ENCODE peak calls at places on chromosomes 11 and 22, in ten cellular contexts. One of them, this sample, is unnamed.

GRCh38 chr11:12768731-12769673 is 94.8 kb downstream of the TEAD1 start:
- DNase-seq in C1 segment of cervical spinal cord: no peak
- DNase-seq in stimulated activated CD8-positive, alpha-beta memory T cell treated with anti-CD3 and anti-CD28 coated beads, Interleukin-15, amount 100 ng/mL, for 24 hours: no peak
- DNase-seq in CD8-positive, alpha-beta memory T cell: no peak
- DNase-seq in posterior cingulate gyrus: no peak
- DNase-seq in iris pigment epithelial cell: no peak
- DNase-seq in activated naive CD8-positive, alpha-beta T cell treated with anti-CD3 and anti-CD28 coated beads, Interleukin-2, amount 50 U/mL, for 24 hours: no peak
- DNase-seq in effector memory CD8-positive, alpha-beta T cell: no peak
- DNase-seq in T47D: no peak
- DNase-seq in GF-D8: no peak
- DNase-seq in this sample: no peak

GRCh38 chr11:106763516-106763915 is 254.8 kb downstream of the GUCY1A2 start:
- DNase-seq in CD8-positive, alpha-beta memory T cell: no peak
- DNase-seq in C1 segment of cervical spinal cord: no peak
- DNase-seq in effector memory CD8-positive, alpha-beta T cell: no peak
- DNase-seq in T47D: no peak
- DNase-seq in activated naive CD8-positive, alpha-beta T cell treated with anti-CD3 and anti-CD28 coated beads, Interleukin-2, amount 50 U/mL, for 24 hours: no peak
- DNase-seq in posterior cingulate gyrus: no peak
- DNase-seq in stimulated activated CD8-positive, alpha-beta memory T cell treated with anti-CD3 and anti-CD28 coated beads, Interleukin-15, amount 100 ng/mL, for 24 hours: no peak
- DNase-seq in GF-D8: no peak
- DNase-seq in iris pigment epithelial cell: no peak
- DNase-seq in this sample: no peak

GRCh38 chr22:48943567-48944432 is 883.9 kb downstream of the BRD1 start:
- DNase-seq in posterior cingulate gyrus: peak; percentile 46
- DNase-seq in stimulated activated CD8-positive, alpha-beta memory T cell treated with anti-CD3 and anti-CD28 coated beads, Interleukin-15, amount 100 ng/mL, for 24 hours: no peak
- DNase-seq in C1 segment of cervical spinal cord: peak; percentile 51
- DNase-seq in T47D: no peak
- DNase-seq in effector memory CD8-positive, alpha-beta T cell: no peak
- DNase-seq in CD8-positive, alpha-beta memory T cell: no peak
- DNase-seq in GF-D8: no peak
- DNase-seq in activated naive CD8-positive, alpha-beta T cell treated with anti-CD3 and anti-CD28 coated beads, Interleukin-2, amount 50 U/mL, for 24 hours: no peak
- DNase-seq in iris pigment epithelial cell: no peak
- DNase-seq in this sample: peak; percentile 67

GRCh38 chr11:3213659-3214419 is 4.8 kb downstream of the MRGPRG start:
- DNase-seq in activated naive CD8-positive, alpha-beta T cell treated with anti-CD3 and anti-CD28 coated beads, Interleukin-2, amount 50 U/mL, for 24 hours: no peak
- DNase-seq in iris pigment epithelial cell: no peak
- DNase-seq in CD8-positive, alpha-beta memory T cell: no peak
- DNase-seq in posterior cingulate gyrus: no peak
- DNase-seq in GF-D8: no peak
- DNase-seq in T47D: no peak
- DNase-seq in C1 segment of cervical spinal cord: no peak
- DNase-seq in stimulated activated CD8-positive, alpha-beta memory T cell treated with anti-CD3 and anti-CD28 coated beads, Interleukin-15, amount 100 ng/mL, for 24 hours: no peak
- DNase-seq in effector memory CD8-positive, alpha-beta T cell: no peak
- DNase-seq in this sample: no peak

GRCh38 chr11:62555464-62556092 is 9.0 kb upstream of the AHNAK start:
- DNase-seq in activated naive CD8-positive, alpha-beta T cell treated with anti-CD3 and anti-CD28 coated beads, Interleukin-2, amount 50 U/mL, for 24 hours: peak; percentile 70
- DNase-seq in stimulated activated CD8-positive, alpha-beta memory T cell treated with anti-CD3 and anti-CD28 coated beads, Interleukin-15, amount 100 ng/mL, for 24 hours: no peak
- DNase-seq in C1 segment of cervical spinal cord: peak; percentile 13
- DNase-seq in iris pigment epithelial cell: peak; percentile 48
- DNase-seq in T47D: no peak
- DNase-seq in CD8-positive, alpha-beta memory T cell: peak; percentile 60
- DNase-seq in effector memory CD8-positive, alpha-beta T cell: peak; percentile 74
- DNase-seq in posterior cingulate gyrus: no peak
- DNase-seq in GF-D8: peak; percentile 92
- DNase-seq in this sample: peak; percentile 54

GRCh38 chr11:20671856-20672546 is 2.6 kb downstream of the NELL1 start:
- DNase-seq in CD8-positive, alpha-beta memory T cell: no peak
- DNase-seq in GF-D8: no peak
- DNase-seq in T47D: peak; percentile 77
- DNase-seq in stimulated activated CD8-positive, alpha-beta memory T cell treated with anti-CD3 and anti-CD28 coated beads, Interleukin-15, amount 100 ng/mL, for 24 hours: no peak
- DNase-seq in posterior cingulate gyrus: no peak
- DNase-seq in C1 segment of cervical spinal cord: no peak
- DNase-seq in effector memory CD8-positive, alpha-beta T cell: no peak
- DNase-seq in activated naive CD8-positive, alpha-beta T cell treated with anti-CD3 and anti-CD28 coated beads, Interleukin-2, amount 50 U/mL, for 24 hours: no peak
- DNase-seq in iris pigment epithelial cell: no peak
- DNase-seq in this sample: peak; percentile 34

GRCh38 chr22:39545310-39546063 is 12.9 kb upstream of the RPS19BP1 start:
- DNase-seq in GF-D8: no peak
- DNase-seq in effector memory CD8-positive, alpha-beta T cell: peak; percentile 70
- DNase-seq in CD8-positive, alpha-beta memory T cell: peak; percentile 48
- DNase-seq in stimulated activated CD8-positive, alpha-beta memory T cell treated with anti-CD3 and anti-CD28 coated beads, Interleukin-15, amount 100 ng/mL, for 24 hours: peak; percentile 56
- DNase-seq in posterior cingulate gyrus: no peak
- DNase-seq in T47D: no peak
- DNase-seq in C1 segment of cervical spinal cord: peak; percentile 11
- DNase-seq in iris pigment epithelial cell: no peak
- DNase-seq in activated naive CD8-positive, alpha-beta T cell treated with anti-CD3 and anti-CD28 coated beads, Interleukin-2, amount 50 U/mL, for 24 hours: peak; percentile 75
- DNase-seq in this sample: no peak

GRCh38 chr22:29879738-29880137 is 3.2 kb upstream of the MTMR3 start:
- DNase-seq in T47D: no peak
- DNase-seq in iris pigment epithelial cell: no peak
- DNase-seq in stimulated activated CD8-positive, alpha-beta memory T cell treated with anti-CD3 and anti-CD28 coated beads, Interleukin-15, amount 100 ng/mL, for 24 hours: no peak
- DNase-seq in C1 segment of cervical spinal cord: no peak
- DNase-seq in posterior cingulate gyrus: no peak
- DNase-seq in activated naive CD8-positive, alpha-beta T cell treated with anti-CD3 and anti-CD28 coated beads, Interleukin-2, amount 50 U/mL, for 24 hours: peak; percentile 7
- DNase-seq in effector memory CD8-positive, alpha-beta T cell: no peak
- DNase-seq in GF-D8: no peak
- DNase-seq in CD8-positive, alpha-beta memory T cell: no peak
- DNase-seq in this sample: no peak

GRCh38 chr11:17351510-17352176 is at the start of gene NCR3LG1:
- DNase-seq in GF-D8: peak; percentile 9
- DNase-seq in stimulated activated CD8-positive, alpha-beta memory T cell treated with anti-CD3 and anti-CD28 coated beads, Interleukin-15, amount 100 ng/mL, for 24 hours: peak; percentile 24
- DNase-seq in posterior cingulate gyrus: peak; percentile 59
- DNase-seq in C1 segment of cervical spinal cord: peak; percentile 24
- DNase-seq in activated naive CD8-positive, alpha-beta T cell treated with anti-CD3 and anti-CD28 coated beads, Interleukin-2, amount 50 U/mL, for 24 hours: peak; percentile 63
- DNase-seq in effector memory CD8-positive, alpha-beta T cell: peak; percentile 62
- DNase-seq in T47D: peak; percentile 13
- DNase-seq in iris pigment epithelial cell: peak; percentile 86
- DNase-seq in CD8-positive, alpha-beta memory T cell: peak; percentile 67
- DNase-seq in this sample: peak; percentile 43

GRCh38 chr11:75346912-75347647 is 4.4 kb downstream of the ARRB1 start:
- DNase-seq in C1 segment of cervical spinal cord: no peak
- DNase-seq in iris pigment epithelial cell: peak; percentile 44
- DNase-seq in CD8-positive, alpha-beta memory T cell: no peak
- DNase-seq in GF-D8: no peak
- DNase-seq in activated naive CD8-positive, alpha-beta T cell treated with anti-CD3 and anti-CD28 coated beads, Interleukin-2, amount 50 U/mL, for 24 hours: no peak
- DNase-seq in stimulated activated CD8-positive, alpha-beta memory T cell treated with anti-CD3 and anti-CD28 coated beads, Interleukin-15, amount 100 ng/mL, for 24 hours: no peak
- DNase-seq in T47D: no peak
- DNase-seq in posterior cingulate gyrus: no peak
- DNase-seq in effector memory CD8-positive, alpha-beta T cell: no peak
- DNase-seq in this sample: no peak

GRCh38 chr11:31822604-31823371 is 11.7 kb upstream of the PAX6 start:
- DNase-seq in CD8-positive, alpha-beta memory T cell: no peak
- DNase-seq in effector memory CD8-positive, alpha-beta T cell: no peak
- DNase-seq in posterior cingulate gyrus: no peak
- DNase-seq in T47D: no peak
- DNase-seq in GF-D8: no peak
- DNase-seq in C1 segment of cervical spinal cord: no peak
- DNase-seq in activated naive CD8-positive, alpha-beta T cell treated with anti-CD3 and anti-CD28 coated beads, Interleukin-2, amount 50 U/mL, for 24 hours: no peak
- DNase-seq in iris pigment epithelial cell: no peak
- DNase-seq in stimulated activated CD8-positive, alpha-beta memory T cell treated with anti-CD3 and anti-CD28 coated beads, Interleukin-15, amount 100 ng/mL, for 24 hours: no peak
- DNase-seq in this sample: no peak

GRCh38 chr11:61682093-61682732 is 2.0 kb downstream of the DAGLA start:
- DNase-seq in activated naive CD8-positive, alpha-beta T cell treated with anti-CD3 and anti-CD28 coated beads, Interleukin-2, amount 50 U/mL, for 24 hours: no peak
- DNase-seq in T47D: no peak
- DNase-seq in C1 segment of cervical spinal cord: no peak
- DNase-seq in effector memory CD8-positive, alpha-beta T cell: no peak
- DNase-seq in stimulated activated CD8-positive, alpha-beta memory T cell treated with anti-CD3 and anti-CD28 coated beads, Interleukin-15, amount 100 ng/mL, for 24 hours: no peak
- DNase-seq in posterior cingulate gyrus: no peak
- DNase-seq in iris pigment epithelial cell: no peak
- DNase-seq in GF-D8: no peak
- DNase-seq in CD8-positive, alpha-beta memory T cell: no peak
- DNase-seq in this sample: no peak

GRCh38 chr11:68416070-68416578 is 44.4 kb upstream of the PPP6R3 start:
- DNase-seq in iris pigment epithelial cell: no peak
- DNase-seq in C1 segment of cervical spinal cord: no peak
- DNase-seq in posterior cingulate gyrus: no peak
- DNase-seq in activated naive CD8-positive, alpha-beta T cell treated with anti-CD3 and anti-CD28 coated beads, Interleukin-2, amount 50 U/mL, for 24 hours: no peak
- DNase-seq in T47D: no peak
- DNase-seq in CD8-positive, alpha-beta memory T cell: no peak
- DNase-seq in GF-D8: no peak
- DNase-seq in effector memory CD8-positive, alpha-beta T cell: no peak
- DNase-seq in stimulated activated CD8-positive, alpha-beta memory T cell treated with anti-CD3 and anti-CD28 coated beads, Interleukin-15, amount 100 ng/mL, for 24 hours: no peak
- DNase-seq in this sample: no peak

GRCh38 chr22:38205261-38206128 is 3.7 kb downstream of the MAFF start:
- DNase-seq in posterior cingulate gyrus: no peak
- DNase-seq in stimulated activated CD8-positive, alpha-beta memory T cell treated with anti-CD3 and anti-CD28 coated beads, Interleukin-15, amount 100 ng/mL, for 24 hours: no peak
- DNase-seq in CD8-positive, alpha-beta memory T cell: no peak
- DNase-seq in iris pigment epithelial cell: peak; percentile 63
- DNase-seq in effector memory CD8-positive, alpha-beta T cell: no peak
- DNase-seq in activated naive CD8-positive, alpha-beta T cell treated with anti-CD3 and anti-CD28 coated beads, Interleukin-2, amount 50 U/mL, for 24 hours: no peak
- DNase-seq in C1 segment of cervical spinal cord: no peak
- DNase-seq in T47D: no peak
- DNase-seq in GF-D8: no peak
- DNase-seq in this sample: peak; percentile 72

GRCh38 chr11:66720223-66720898 is 8.7 kb downstream of the SPTBN2 start:
- DNase-seq in posterior cingulate gyrus: peak; percentile 71
- DNase-seq in CD8-positive, alpha-beta memory T cell: no peak
- DNase-seq in activated naive CD8-positive, alpha-beta T cell treated with anti-CD3 and anti-CD28 coated beads, Interleukin-2, amount 50 U/mL, for 24 hours: peak; percentile 67
- DNase-seq in stimulated activated CD8-positive, alpha-beta memory T cell treated with anti-CD3 and anti-CD28 coated beads, Interleukin-15, amount 100 ng/mL, for 24 hours: no peak
- DNase-seq in C1 segment of cervical spinal cord: no peak
- DNase-seq in iris pigment epithelial cell: peak; percentile 75
- DNase-seq in GF-D8: no peak
- DNase-seq in effector memory CD8-positive, alpha-beta T cell: no peak
- DNase-seq in T47D: peak; percentile 87
- DNase-seq in this sample: peak; percentile 49

GRCh38 chr11:3231851-3232744 is at the start of gene MRGPRE:
- DNase-seq in CD8-positive, alpha-beta memory T cell: no peak
- DNase-seq in stimulated activated CD8-positive, alpha-beta memory T cell treated with anti-CD3 and anti-CD28 coated beads, Interleukin-15, amount 100 ng/mL, for 24 hours: no peak
- DNase-seq in T47D: no peak
- DNase-seq in iris pigment epithelial cell: no peak
- DNase-seq in effector memory CD8-positive, alpha-beta T cell: no peak
- DNase-seq in C1 segment of cervical spinal cord: peak; percentile 11
- DNase-seq in posterior cingulate gyrus: no peak
- DNase-seq in activated naive CD8-positive, alpha-beta T cell treated with anti-CD3 and anti-CD28 coated beads, Interleukin-2, amount 50 U/mL, for 24 hours: no peak
- DNase-seq in GF-D8: no peak
- DNase-seq in this sample: no peak

GRCh38 chr11:113314065-113314388 is 356 bp upstream of the TTC12 start:
- DNase-seq in CD8-positive, alpha-beta memory T cell: no peak
- DNase-seq in effector memory CD8-positive, alpha-beta T cell: no peak
- DNase-seq in stimulated activated CD8-positive, alpha-beta memory T cell treated with anti-CD3 and anti-CD28 coated beads, Interleukin-15, amount 100 ng/mL, for 24 hours: no peak
- DNase-seq in GF-D8: no peak
- DNase-seq in posterior cingulate gyrus: no peak
- DNase-seq in T47D: no peak
- DNase-seq in C1 segment of cervical spinal cord: no peak
- DNase-seq in activated naive CD8-positive, alpha-beta T cell treated with anti-CD3 and anti-CD28 coated beads, Interleukin-2, amount 50 U/mL, for 24 hours: no peak
- DNase-seq in iris pigment epithelial cell: no peak
- DNase-seq in this sample: no peak

GRCh38 chr11:129427376-129427775 is 51.7 kb downstream of the BARX2 start:
- DNase-seq in posterior cingulate gyrus: no peak
- DNase-seq in iris pigment epithelial cell: no peak
- DNase-seq in effector memory CD8-positive, alpha-beta T cell: no peak
- DNase-seq in stimulated activated CD8-positive, alpha-beta memory T cell treated with anti-CD3 and anti-CD28 coated beads, Interleukin-15, amount 100 ng/mL, for 24 hours: no peak
- DNase-seq in CD8-positive, alpha-beta memory T cell: no peak
- DNase-seq in C1 segment of cervical spinal cord: no peak
- DNase-seq in GF-D8: no peak
- DNase-seq in activated naive CD8-positive, alpha-beta T cell treated with anti-CD3 and anti-CD28 coated beads, Interleukin-2, amount 50 U/mL, for 24 hours: no peak
- DNase-seq in T47D: no peak
- DNase-seq in this sample: no peak

GRCh38 chr11:70423523-70424505 is 25.5 kb downstream of the CTTN start:
- DNase-seq in activated naive CD8-positive, alpha-beta T cell treated with anti-CD3 and anti-CD28 coated beads, Interleukin-2, amount 50 U/mL, for 24 hours: peak; percentile 58
- DNase-seq in effector memory CD8-positive, alpha-beta T cell: peak; percentile 38
- DNase-seq in T47D: no peak
- DNase-seq in C1 segment of cervical spinal cord: no peak
- DNase-seq in CD8-positive, alpha-beta memory T cell: no peak
- DNase-seq in posterior cingulate gyrus: no peak
- DNase-seq in stimulated activated CD8-positive, alpha-beta memory T cell treated with anti-CD3 and anti-CD28 coated beads, Interleukin-15, amount 100 ng/mL, for 24 hours: no peak
- DNase-seq in GF-D8: peak; percentile 78
- DNase-seq in iris pigment epithelial cell: peak; percentile 95
- DNase-seq in this sample: no peak

GRCh38 chr22:20422271-20422958 is 15.2 kb downstream of the SCARF2 start:
- DNase-seq in activated naive CD8-positive, alpha-beta T cell treated with anti-CD3 and anti-CD28 coated beads, Interleukin-2, amount 50 U/mL, for 24 hours: no peak
- DNase-seq in posterior cingulate gyrus: no peak
- DNase-seq in CD8-positive, alpha-beta memory T cell: no peak
- DNase-seq in effector memory CD8-positive, alpha-beta T cell: no peak
- DNase-seq in GF-D8: no peak
- DNase-seq in T47D: no peak
- DNase-seq in C1 segment of cervical spinal cord: no peak
- DNase-seq in stimulated activated CD8-positive, alpha-beta memory T cell treated with anti-CD3 and anti-CD28 coated beads, Interleukin-15, amount 100 ng/mL, for 24 hours: no peak
- DNase-seq in iris pigment epithelial cell: no peak
- DNase-seq in this sample: no peak

GRCh38 chr11:65251476-65251875 is 10.3 kb upstream of the POLA2 start:
- DNase-seq in iris pigment epithelial cell: peak; percentile 61
- DNase-seq in stimulated activated CD8-positive, alpha-beta memory T cell treated with anti-CD3 and anti-CD28 coated beads, Interleukin-15, amount 100 ng/mL, for 24 hours: no peak
- DNase-seq in CD8-positive, alpha-beta memory T cell: no peak
- DNase-seq in GF-D8: no peak
- DNase-seq in T47D: no peak
- DNase-seq in posterior cingulate gyrus: no peak
- DNase-seq in effector memory CD8-positive, alpha-beta T cell: no peak
- DNase-seq in activated naive CD8-positive, alpha-beta T cell treated with anti-CD3 and anti-CD28 coated beads, Interleukin-2, amount 50 U/mL, for 24 hours: no peak
- DNase-seq in C1 segment of cervical spinal cord: no peak
- DNase-seq in this sample: no peak

GRCh38 chr11:122093731-122094130 is 22.3 kb downstream of the BLID start:
- DNase-seq in posterior cingulate gyrus: no peak
- DNase-seq in effector memory CD8-positive, alpha-beta T cell: no peak
- DNase-seq in C1 segment of cervical spinal cord: no peak
- DNase-seq in activated naive CD8-positive, alpha-beta T cell treated with anti-CD3 and anti-CD28 coated beads, Interleukin-2, amount 50 U/mL, for 24 hours: no peak
- DNase-seq in CD8-positive, alpha-beta memory T cell: no peak
- DNase-seq in GF-D8: no peak
- DNase-seq in T47D: no peak
- DNase-seq in iris pigment epithelial cell: peak; percentile 80
- DNase-seq in stimulated activated CD8-positive, alpha-beta memory T cell treated with anti-CD3 and anti-CD28 coated beads, Interleukin-15, amount 100 ng/mL, for 24 hours: no peak
- DNase-seq in this sample: no peak

GRCh38 chr11:69449320-69450063 is 32.0 kb upstream of the LINC01488 start:
- DNase-seq in C1 segment of cervical spinal cord: peak; percentile 13
- DNase-seq in T47D: no peak
- DNase-seq in iris pigment epithelial cell: peak; percentile 46
- DNase-seq in stimulated activated CD8-positive, alpha-beta memory T cell treated with anti-CD3 and anti-CD28 coated beads, Interleukin-15, amount 100 ng/mL, for 24 hours: no peak
- DNase-seq in posterior cingulate gyrus: no peak
- DNase-seq in CD8-positive, alpha-beta memory T cell: no peak
- DNase-seq in GF-D8: peak; percentile 26
- DNase-seq in effector memory CD8-positive, alpha-beta T cell: no peak
- DNase-seq in activated naive CD8-positive, alpha-beta T cell treated with anti-CD3 and anti-CD28 coated beads, Interleukin-2, amount 50 U/mL, for 24 hours: no peak
- DNase-seq in this sample: peak; percentile 58

GRCh38 chr11:13366266-13367026 is 88.9 kb downstream of the BMAL1 start:
- DNase-seq in T47D: no peak
- DNase-seq in C1 segment of cervical spinal cord: no peak
- DNase-seq in stimulated activated CD8-positive, alpha-beta memory T cell treated with anti-CD3 and anti-CD28 coated beads, Interleukin-15, amount 100 ng/mL, for 24 hours: no peak
- DNase-seq in iris pigment epithelial cell: peak; percentile 10
- DNase-seq in activated naive CD8-positive, alpha-beta T cell treated with anti-CD3 and anti-CD28 coated beads, Interleukin-2, amount 50 U/mL, for 24 hours: no peak
- DNase-seq in GF-D8: no peak
- DNase-seq in effector memory CD8-positive, alpha-beta T cell: no peak
- DNase-seq in posterior cingulate gyrus: no peak
- DNase-seq in CD8-positive, alpha-beta memory T cell: no peak
- DNase-seq in this sample: no peak

GRCh38 chr22:19853879-19854777 is 546 bp downstream of the GNB1L start:
- DNase-seq in activated naive CD8-positive, alpha-beta T cell treated with anti-CD3 and anti-CD28 coated beads, Interleukin-2, amount 50 U/mL, for 24 hours: no peak
- DNase-seq in stimulated activated CD8-positive, alpha-beta memory T cell treated with anti-CD3 and anti-CD28 coated beads, Interleukin-15, amount 100 ng/mL, for 24 hours: no peak
- DNase-seq in T47D: no peak
- DNase-seq in GF-D8: no peak
- DNase-seq in CD8-positive, alpha-beta memory T cell: no peak
- DNase-seq in iris pigment epithelial cell: peak; percentile 12
- DNase-seq in effector memory CD8-positive, alpha-beta T cell: no peak
- DNase-seq in posterior cingulate gyrus: no peak
- DNase-seq in C1 segment of cervical spinal cord: no peak
- DNase-seq in this sample: no peak

This sample was measured in Ammon's horn.